ENCODE peak calls at places on chromosome 18, in six cellular contexts. One of them, this sample, is unnamed.

GRCh38 chr18:29644276-29644675 is 1398.3 kb downstream of the DSC3 start:
- DNase-seq in COR-L47: no peak
- DNase-seq in fibroblast of mammary gland: peak
- DNase-seq in astrocyte: peak
- DNase-seq in SK-N-SH: no peak
- DNase-seq in NCI-H1092 treated with DMSO at 0.1 percent for 48 hours: no peak
- DNase-seq in this sample: no peak

GRCh38 chr18:11728247-11728646 is 39.2 kb downstream of the GNAL start:
- DNase-seq in COR-L47: no peak
- DNase-seq in fibroblast of mammary gland: peak
- DNase-seq in astrocyte: no peak
- DNase-seq in SK-N-SH: no peak
- DNase-seq in NCI-H1092 treated with DMSO at 0.1 percent for 48 hours: no peak
- DNase-seq in this sample: no peak

GRCh38 chr18:59067873-59068272 is 71.8 kb upstream of the SEC11C start:
- DNase-seq in COR-L47: no peak
- DNase-seq in fibroblast of mammary gland: peak
- DNase-seq in astrocyte: no peak
- DNase-seq in SK-N-SH: peak
- DNase-seq in NCI-H1092 treated with DMSO at 0.1 percent for 48 hours: no peak
- DNase-seq in this sample: peak

GRCh38 chr18:24227976-24228660 is 89.3 kb downstream of the CABYR start:
- DNase-seq in COR-L47: no peak
- DNase-seq in fibroblast of mammary gland: peak
- DNase-seq in astrocyte: peak
- DNase-seq in SK-N-SH: peak
- DNase-seq in NCI-H1092 treated with DMSO at 0.1 percent for 48 hours: no peak
- DNase-seq in this sample: no peak

GRCh38 chr18:39173022-39173421 is 1607.4 kb upstream of the CELF4 start:
- DNase-seq in COR-L47: no peak
- DNase-seq in fibroblast of mammary gland: no peak
- DNase-seq in astrocyte: peak
- DNase-seq in SK-N-SH: no peak
- DNase-seq in NCI-H1092 treated with DMSO at 0.1 percent for 48 hours: peak
- DNase-seq in this sample: no peak

GRCh38 chr18:28684746-28685145 is 507.8 kb upstream of the CDH2 start:
- DNase-seq in COR-L47: no peak
- DNase-seq in fibroblast of mammary gland: peak
- DNase-seq in astrocyte: peak
- DNase-seq in SK-N-SH: no peak
- DNase-seq in NCI-H1092 treated with DMSO at 0.1 percent for 48 hours: no peak
- DNase-seq in this sample: no peak

GRCh38 chr18:59662008-59662701 is 35.1 kb downstream of the CCBE1 start:
- DNase-seq in COR-L47: no peak
- DNase-seq in fibroblast of mammary gland: peak
- DNase-seq in astrocyte: peak
- DNase-seq in SK-N-SH: no peak
- DNase-seq in NCI-H1092 treated with DMSO at 0.1 percent for 48 hours: no peak
- DNase-seq in this sample: no peak

GRCh38 chr18:48539406-48540328 is 836 bp downstream of the CTIF start:
- DNase-seq in COR-L47: peak
- DNase-seq in fibroblast of mammary gland: peak
- DNase-seq in astrocyte: peak
- DNase-seq in SK-N-SH: peak
- DNase-seq in NCI-H1092 treated with DMSO at 0.1 percent for 48 hours: peak
- DNase-seq in this sample: peak

GRCh38 chr18:6355789-6356589 is 58.7 kb downstream of the L3MBTL4 start:
- DNase-seq in COR-L47: no peak
- DNase-seq in fibroblast of mammary gland: peak
- DNase-seq in astrocyte: peak
- DNase-seq in SK-N-SH: no peak
- DNase-seq in NCI-H1092 treated with DMSO at 0.1 percent for 48 hours: no peak
- DNase-seq in this sample: no peak